ENCODE peak calls at places on chromosomes 11 and 22, in seven cellular contexts. I, C, E, D, M, W and J are unnamed samples.

GRCh38 chr11:57597971-57598830 is 716 bp downstream of the SERPING1 start:
- DNase-seq in I (peak), C (no peak), E (no peak), D (no peak), M (peak), W (peak), J (peak)

GRCh38 chr11:35419713-35420333 is 465 bp upstream of the SLC1A2 start:
- DNase-seq in I (no peak), C (no peak), E (no peak), D (no peak), M (peak), W (peak), J (no peak)

GRCh38 chr11:33912405-33913361 is 20.8 kb upstream of the LMO2 start:
- DNase-seq in I (peak), C (no peak), E (peak), D (no peak), M (peak), W (no peak), J (peak)

GRCh38 chr11:45285289-45285828 is 782 bp downstream of the SYT13 start:
- DNase-seq in I (no peak), C (no peak), E (no peak), D (no peak), M (no peak), W (peak), J (no peak)

GRCh38 chr11:131246589-131247164 is 123.7 kb upstream of the NTM start:
- DNase-seq in I (no peak), C (no peak), E (no peak), D (no peak), M (peak), W (peak), J (peak)

GRCh38 chr11:33980896-33981295 is 70.6 kb upstream of the CAPRIN1 start:
- DNase-seq in I (no peak), C (peak), E (no peak), D (no peak), M (no peak), W (no peak), J (peak)

GRCh38 chr11:62142921-62143320 is 19.1 kb downstream of the INCENP start:
- DNase-seq in I (no peak), C (no peak), E (no peak), D (no peak), M (no peak), W (no peak), J (no peak)

GRCh38 chr11:3370268-3370870 is 8.6 kb downstream of the ZNF195 start:
- DNase-seq in I (no peak), C (no peak), E (no peak), D (peak), M (no peak), W (no peak), J (no peak)

GRCh38 chr11:103448966-103449365 is 339.7 kb downstream of the DYNC2H1 start:
- DNase-seq in I (no peak), C (no peak), E (no peak), D (no peak), M (no peak), W (peak), J (no peak)

GRCh38 chr11:107044503-107044902 is 26.2 kb upstream of the GUCY1A2 start:
- DNase-seq in I (peak), C (no peak), E (no peak), D (no peak), M (peak), W (no peak), J (no peak)

GRCh38 chr11:123624974-123625373 is 29.4 kb downstream of the SCN3B start:
- DNase-seq in I (no peak), C (no peak), E (no peak), D (no peak), M (peak), W (no peak), J (no peak)

GRCh38 chr11:94524293-94524692 is 12.0 kb downstream of the C11orf97 start:
- DNase-seq in I (no peak), C (no peak), E (no peak), D (no peak), M (no peak), W (no peak), J (no peak)

GRCh38 chr22:20909543-20910303 is 7.5 kb upstream of the CRKL start:
- DNase-seq in I (no peak), C (no peak), E (no peak), D (no peak), M (no peak), W (no peak), J (no peak)

GRCh38 chr11:117565709-117566108 is 231.3 kb downstream of the DSCAML1 start:
- DNase-seq in I (no peak), C (no peak), E (no peak), D (no peak), M (no peak), W (no peak), J (no peak)

GRCh38 chr11:119284344-119285157 is 32.4 kb downstream of the MCAM start:
- DNase-seq in I (peak), C (peak), E (peak), D (no peak), M (peak), W (peak), J (peak)

GRCh38 chr11:61775606-61776554 is 16.5 kb downstream of the TMEM258 start:
- DNase-seq in I (no peak), C (no peak), E (no peak), D (no peak), M (no peak), W (no peak), J (no peak)

GRCh38 chr11:26573896-26574295 is 1.8 kb upstream of the MUC15 start:
- DNase-seq in I (no peak), C (no peak), E (no peak), D (no peak), M (no peak), W (no peak), J (peak)

GRCh38 chr11:115860246-115860645 is 356.0 kb upstream of the CADM1 start:
- DNase-seq in I (peak), C (no peak), E (no peak), D (no peak), M (no peak), W (no peak), J (no peak)

GRCh38 chr11:85740464-85741400 is 54.7 kb upstream of the CCDC89 start:
- DNase-seq in I (no peak), C (no peak), E (no peak), D (no peak), M (no peak), W (no peak), J (no peak)

GRCh38 chr11:2528301-2529050 is 83.7 kb downstream of the KCNQ1 start:
- DNase-seq in I (no peak), C (no peak), E (no peak), D (no peak), M (no peak), W (no peak), J (no peak)

GRCh38 chr11:117884994-117885393 is 8.5 kb upstream of the FXYD6 start:
- DNase-seq in I (peak), C (no peak), E (no peak), D (no peak), M (peak), W (no peak), J (no peak)

GRCh38 chr22:19765477-19766234 is 5.1 kb downstream of the TBX1 start:
- DNase-seq in I (no peak), C (no peak), E (no peak), D (no peak), M (peak), W (peak), J (no peak)

DNA sequence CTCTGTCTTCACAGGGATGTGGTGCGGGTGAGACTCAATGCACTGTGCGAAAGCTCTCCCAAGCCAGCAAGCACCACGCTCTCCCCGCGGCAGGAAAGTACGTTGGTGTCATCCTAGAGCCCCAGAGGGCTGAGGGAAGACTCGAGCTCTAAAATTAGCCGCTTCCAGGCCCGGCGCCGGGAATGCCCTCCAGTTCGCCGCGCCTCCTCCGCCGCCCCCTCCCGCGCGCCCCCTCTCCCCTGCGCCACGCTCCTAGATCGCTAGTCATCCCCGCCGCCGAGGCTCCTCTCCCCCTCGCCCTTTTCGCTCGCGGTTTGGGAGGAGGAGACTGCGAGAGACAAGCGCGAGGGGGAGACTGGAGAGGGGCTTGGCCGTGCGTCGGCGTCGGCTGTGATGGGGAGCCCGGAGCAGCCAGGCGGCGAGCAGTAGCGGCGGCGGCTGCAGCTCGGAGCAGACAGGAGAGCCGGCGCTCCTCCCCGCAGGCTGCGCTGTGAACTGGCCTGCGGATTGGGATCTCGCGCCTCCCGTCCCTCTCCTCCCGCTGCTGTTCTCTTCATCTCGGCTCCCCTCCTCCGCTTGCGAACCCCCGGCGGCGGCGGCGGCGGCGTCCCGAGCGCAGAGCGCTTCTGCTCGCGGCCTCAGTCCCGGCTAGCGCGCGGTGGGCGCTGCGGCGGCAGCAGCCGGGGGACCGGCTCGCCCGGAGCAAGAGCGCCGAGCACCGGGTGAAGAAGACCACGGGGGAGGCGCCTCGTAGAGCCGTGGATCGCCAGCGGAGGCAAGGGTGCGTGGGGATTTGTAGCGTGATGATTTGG is at the start of gene FAT3:
- DNase-seq in I (peak), C (peak), E (no peak), D (no peak), M (peak), W (peak), J (peak)
- TF ChIP-seq EZH2 in I (no peak), C (peak), E (no peak), D (no peak), M (peak), W (no peak), J (peak)

GRCh38 chr11:76209956-76210885 is 3.9 kb upstream of the WNT11 start:
- DNase-seq in I (peak), C (peak), E (no peak), D (peak), M (peak), W (peak), J (peak)
- TF ChIP-seq EZH2 in I (no peak), C (peak), E (no peak), D (no peak), M (no peak), W (peak), J (peak)

DNA sequence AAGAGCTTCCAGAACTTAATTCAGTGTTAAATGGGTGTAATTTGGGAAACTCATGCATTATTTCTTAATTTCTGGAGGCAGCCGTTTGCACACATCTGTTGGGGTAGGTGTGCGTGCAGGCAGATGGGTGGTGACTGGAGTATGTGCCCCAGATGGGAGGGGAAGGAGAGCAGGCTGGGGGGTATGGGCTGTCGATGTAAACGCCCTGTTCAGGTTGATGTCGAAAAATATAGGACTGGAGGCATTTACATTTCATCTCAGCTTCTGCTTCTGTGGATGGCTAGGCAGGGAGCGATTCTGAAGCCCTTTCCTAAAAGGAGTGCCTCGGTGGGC is 13.8 kb upstream of the SHISAL1 start:
- DNase-seq in I (no peak), C (no peak), E (no peak), D (no peak), M (peak), W (no peak), J (no peak)
- TF ChIP-seq EZH2 in I (no peak), C (no peak), E (no peak), D (no peak), M (no peak), W (no peak), J (no peak)

DNA sequence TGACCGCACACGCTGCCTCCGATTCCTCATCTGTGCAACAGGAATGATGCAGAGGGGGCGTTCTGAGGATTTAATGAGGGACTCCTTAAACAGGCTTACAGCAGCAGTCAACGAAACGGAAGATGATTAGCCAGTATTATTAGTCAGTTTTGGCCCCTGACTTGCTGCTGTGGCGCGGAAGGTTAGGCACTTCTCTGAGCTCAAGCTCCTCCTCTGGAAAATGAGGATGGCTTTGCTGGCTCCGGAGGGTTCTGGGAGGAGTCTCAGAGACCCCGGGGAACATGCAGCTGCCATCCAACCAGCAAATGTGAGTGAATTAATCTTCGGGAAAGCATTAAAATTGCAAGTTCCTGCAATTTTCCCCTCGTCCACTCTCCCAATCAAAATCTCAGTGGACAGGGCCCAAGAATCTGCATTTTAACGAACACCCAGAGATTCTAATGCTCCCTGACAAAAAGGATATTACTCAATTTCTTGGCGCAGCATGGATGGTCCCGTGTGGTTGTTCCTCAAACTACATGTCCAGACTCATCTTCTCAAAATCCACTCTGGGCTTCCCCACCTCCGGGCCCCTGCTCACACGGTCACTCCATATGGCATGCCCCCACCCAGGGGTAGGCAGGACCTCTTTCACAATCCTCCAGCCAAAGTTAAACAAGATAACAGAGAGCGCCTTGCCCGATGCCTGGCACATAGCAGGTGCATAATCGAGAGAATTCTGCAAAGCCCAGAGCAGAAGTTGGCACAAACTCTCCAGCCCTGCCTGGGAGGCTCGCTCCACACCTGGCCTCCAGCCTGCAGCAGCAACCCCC is 6.4 kb downstream of the ELFN2 start:
- DNase-seq in I (peak), C (peak), E (no peak), D (no peak), M (peak), W (peak), J (no peak)
- TF ChIP-seq EZH2 in I (no peak), C (no peak), E (no peak), D (no peak), M (no peak), W (no peak), J (peak)

GRCh38 chr11:358129-358805 is 11.0 kb upstream of the B4GALNT4 start:
- DNase-seq in I (no peak), C (no peak), E (no peak), D (no peak), M (no peak), W (no peak), J (no peak)

GRCh38 chr11:359181-359714 is 10.1 kb upstream of the B4GALNT4 start:
- DNase-seq in I (no peak), C (no peak), E (no peak), D (no peak), M (no peak), W (no peak), J (no peak)

GRCh38 chr11:356610-357009 is 12.7 kb upstream of the B4GALNT4 start:
- DNase-seq in I (no peak), C (no peak), E (no peak), D (no peak), M (no peak), W (no peak), J (no peak)

GRCh38 chr11:355581-356458 is 13.5 kb upstream of the B4GALNT4 start:
- DNase-seq in I (peak), C (peak), E (peak), D (peak), M (peak), W (peak), J (peak)

GRCh38 chr11:357582-357981 is 11.7 kb upstream of the B4GALNT4 start:
- DNase-seq in I (no peak), C (no peak), E (no peak), D (no peak), M (no peak), W (no peak), J (no peak)
- TF ChIP-seq EZH2 in I (no peak), C (no peak), E (no peak), D (no peak), M (no peak), W (no peak), J (no peak)

GRCh38 chr11:68855205-68855978 is 13.7 kb upstream of the CPT1A start:
- DNase-seq in I (peak), C (peak), E (no peak), D (no peak), M (peak), W (peak), J (peak)

GRCh38 chr11:68859123-68859522 is 17.4 kb upstream of the CPT1A start:
- DNase-seq in I (no peak), C (no peak), E (no peak), D (no peak), M (no peak), W (no peak), J (no peak)

GRCh38 chr11:68852628-68853027 is 10.9 kb upstream of the CPT1A start:
- DNase-seq in I (no peak), C (no peak), E (no peak), D (no peak), M (no peak), W (no peak), J (no peak)

GRCh38 chr11:68857037-68857586 is 15.4 kb upstream of the CPT1A start:
- DNase-seq in I (no peak), C (no peak), E (no peak), D (no peak), M (no peak), W (no peak), J (no peak)

GRCh38 chr11:68854273-68854958 is 12.7 kb upstream of the CPT1A start:
- DNase-seq in I (no peak), C (no peak), E (no peak), D (no peak), M (no peak), W (peak), J (no peak)
- TF ChIP-seq EZH2 in I (peak), C (peak), E (no peak), D (peak), M (peak), W (peak), J (peak)